ENCODE peak calls at places on chromosomes 3 and 15, in seven cellular contexts. One of them, this sample, is unnamed.

GRCh38 chr3:4988815-4989648 is 9.8 kb downstream of the BHLHE40 start:
- DNase-seq in WERI-Rb-1: peak; percentile 88
- DNase-seq in stimulated activated CD8-positive, alpha-beta memory T cell treated with anti-CD3 and anti-CD28 coated beads, Interleukin-15, amount 100 ng/mL, for 24 hours: no peak
- DNase-seq in NAMALWA: no peak
- DNase-seq in iris pigment epithelial cell: peak; percentile 61
- DNase-seq in tibial nerve: peak; percentile 36
- DNase-seq in AG08396: peak; percentile 60
- DNase-seq in this sample: no peak

GRCh38 chr15:37100109-37100873 is at the start of gene MEIS2:
- DNase-seq in AG08396: peak; percentile 95
- DNase-seq in WERI-Rb-1: peak; percentile 97
- DNase-seq in NAMALWA: peak; percentile 75
- DNase-seq in iris pigment epithelial cell: peak; percentile 90
- DNase-seq in tibial nerve: peak; percentile 81
- DNase-seq in stimulated activated CD8-positive, alpha-beta memory T cell treated with anti-CD3 and anti-CD28 coated beads, Interleukin-15, amount 100 ng/mL, for 24 hours: peak; percentile 9
- DNase-seq in this sample: peak; percentile 79

GRCh38 chr15:63601026-63601726 is 4.0 kb downstream of the FBXL22 start:
- DNase-seq in AG08396: peak; percentile 65
- DNase-seq in NAMALWA: peak; percentile 31
- DNase-seq in tibial nerve: no peak
- DNase-seq in iris pigment epithelial cell: peak; percentile 47
- DNase-seq in stimulated activated CD8-positive, alpha-beta memory T cell treated with anti-CD3 and anti-CD28 coated beads, Interleukin-15, amount 100 ng/mL, for 24 hours: peak; percentile 27
- DNase-seq in WERI-Rb-1: peak; percentile 43
- DNase-seq in this sample: no peak

GRCh38 chr3:142019794-142020320 is 129.5 kb downstream of the TFDP2 start:
- DNase-seq in AG08396: no peak
- DNase-seq in NAMALWA: no peak
- DNase-seq in iris pigment epithelial cell: peak; percentile 45
- DNase-seq in stimulated activated CD8-positive, alpha-beta memory T cell treated with anti-CD3 and anti-CD28 coated beads, Interleukin-15, amount 100 ng/mL, for 24 hours: no peak
- DNase-seq in WERI-Rb-1: no peak
- DNase-seq in tibial nerve: no peak
- DNase-seq in this sample: no peak

GRCh38 chr3:76203578-76203977 is 418.2 kb upstream of the ZNF717 start:
- DNase-seq in stimulated activated CD8-positive, alpha-beta memory T cell treated with anti-CD3 and anti-CD28 coated beads, Interleukin-15, amount 100 ng/mL, for 24 hours: no peak
- DNase-seq in WERI-Rb-1: no peak
- DNase-seq in tibial nerve: no peak
- DNase-seq in NAMALWA: no peak
- DNase-seq in AG08396: no peak
- DNase-seq in iris pigment epithelial cell: no peak
- DNase-seq in this sample: no peak

GRCh38 chr3:25171118-25171912 is 256.7 kb upstream of the RARB start:
- DNase-seq in iris pigment epithelial cell: no peak
- DNase-seq in NAMALWA: no peak
- DNase-seq in AG08396: no peak
- DNase-seq in WERI-Rb-1: no peak
- DNase-seq in stimulated activated CD8-positive, alpha-beta memory T cell treated with anti-CD3 and anti-CD28 coated beads, Interleukin-15, amount 100 ng/mL, for 24 hours: no peak
- DNase-seq in tibial nerve: no peak
- DNase-seq in this sample: no peak

GRCh38 chr3:189735913-189736312 is 104.7 kb downstream of the TP63 start:
- DNase-seq in WERI-Rb-1: no peak
- DNase-seq in AG08396: no peak
- DNase-seq in tibial nerve: no peak
- DNase-seq in NAMALWA: no peak
- DNase-seq in iris pigment epithelial cell: no peak
- DNase-seq in stimulated activated CD8-positive, alpha-beta memory T cell treated with anti-CD3 and anti-CD28 coated beads, Interleukin-15, amount 100 ng/mL, for 24 hours: no peak
- DNase-seq in this sample: no peak

GRCh38 chr3:96900600-96900999 is 86.2 kb downstream of the EPHA6 start:
- DNase-seq in tibial nerve: no peak
- DNase-seq in iris pigment epithelial cell: no peak
- DNase-seq in WERI-Rb-1: no peak
- DNase-seq in AG08396: no peak
- DNase-seq in NAMALWA: no peak
- DNase-seq in stimulated activated CD8-positive, alpha-beta memory T cell treated with anti-CD3 and anti-CD28 coated beads, Interleukin-15, amount 100 ng/mL, for 24 hours: no peak
- DNase-seq in this sample: no peak

GRCh38 chr3:183069086-183069485 is 30.2 kb downstream of the MCCC1 start:
- DNase-seq in WERI-Rb-1: no peak
- DNase-seq in tibial nerve: no peak
- DNase-seq in stimulated activated CD8-positive, alpha-beta memory T cell treated with anti-CD3 and anti-CD28 coated beads, Interleukin-15, amount 100 ng/mL, for 24 hours: no peak
- DNase-seq in NAMALWA: no peak
- DNase-seq in AG08396: no peak
- DNase-seq in iris pigment epithelial cell: no peak
- DNase-seq in this sample: no peak

GRCh38 chr3:194731496-194732073 is 45.9 kb downstream of the FAM43A start:
- DNase-seq in tibial nerve: no peak
- DNase-seq in WERI-Rb-1: no peak
- DNase-seq in stimulated activated CD8-positive, alpha-beta memory T cell treated with anti-CD3 and anti-CD28 coated beads, Interleukin-15, amount 100 ng/mL, for 24 hours: no peak
- DNase-seq in AG08396: no peak
- DNase-seq in NAMALWA: peak; percentile 56
- DNase-seq in iris pigment epithelial cell: no peak
- DNase-seq in this sample: no peak

GRCh38 chr3:100577382-100578008 is 31.9 kb upstream of the ADGRG7 start:
- DNase-seq in AG08396: no peak
- DNase-seq in stimulated activated CD8-positive, alpha-beta memory T cell treated with anti-CD3 and anti-CD28 coated beads, Interleukin-15, amount 100 ng/mL, for 24 hours: no peak
- DNase-seq in NAMALWA: no peak
- DNase-seq in WERI-Rb-1: no peak
- DNase-seq in tibial nerve: no peak
- DNase-seq in iris pigment epithelial cell: no peak
- DNase-seq in this sample: no peak

GRCh38 chr3:105440113-105440512 is 73.4 kb downstream of the ALCAM start:
- DNase-seq in tibial nerve: no peak
- DNase-seq in AG08396: no peak
- DNase-seq in stimulated activated CD8-positive, alpha-beta memory T cell treated with anti-CD3 and anti-CD28 coated beads, Interleukin-15, amount 100 ng/mL, for 24 hours: no peak
- DNase-seq in iris pigment epithelial cell: no peak
- DNase-seq in NAMALWA: no peak
- DNase-seq in WERI-Rb-1: no peak
- DNase-seq in this sample: no peak

GRCh38 chr3:28050895-28051294 is 190.5 kb upstream of the CMC1 start:
- DNase-seq in NAMALWA: no peak
- DNase-seq in iris pigment epithelial cell: peak; percentile 21
- DNase-seq in stimulated activated CD8-positive, alpha-beta memory T cell treated with anti-CD3 and anti-CD28 coated beads, Interleukin-15, amount 100 ng/mL, for 24 hours: no peak
- DNase-seq in AG08396: no peak
- DNase-seq in tibial nerve: no peak
- DNase-seq in WERI-Rb-1: no peak
- DNase-seq in this sample: no peak

GRCh38 chr3:32817195-32817560 is 619 bp upstream of the TRIM71 start:
- DNase-seq in stimulated activated CD8-positive, alpha-beta memory T cell treated with anti-CD3 and anti-CD28 coated beads, Interleukin-15, amount 100 ng/mL, for 24 hours: no peak
- DNase-seq in NAMALWA: no peak
- DNase-seq in iris pigment epithelial cell: no peak
- DNase-seq in tibial nerve: no peak
- DNase-seq in AG08396: peak; percentile 28
- DNase-seq in WERI-Rb-1: no peak
- DNase-seq in this sample: no peak

GRCh38 chr3:33544126-33544525 is 103.9 kb upstream of the UBP1 start:
- DNase-seq in NAMALWA: no peak
- DNase-seq in tibial nerve: no peak
- DNase-seq in iris pigment epithelial cell: no peak
- DNase-seq in AG08396: peak; percentile 9
- DNase-seq in stimulated activated CD8-positive, alpha-beta memory T cell treated with anti-CD3 and anti-CD28 coated beads, Interleukin-15, amount 100 ng/mL, for 24 hours: no peak
- DNase-seq in WERI-Rb-1: no peak
- DNase-seq in this sample: no peak

GRCh38 chr3:100400424-100400781 is 486 bp downstream of the TOMM70 start:
- DNase-seq in NAMALWA: peak; percentile 66
- DNase-seq in iris pigment epithelial cell: peak; percentile 38
- DNase-seq in stimulated activated CD8-positive, alpha-beta memory T cell treated with anti-CD3 and anti-CD28 coated beads, Interleukin-15, amount 100 ng/mL, for 24 hours: peak; percentile 5
- DNase-seq in tibial nerve: no peak
- DNase-seq in AG08396: peak; percentile 16
- DNase-seq in WERI-Rb-1: peak; percentile 10
- DNase-seq in this sample: no peak

GRCh38 chr3:107416886-107417285 is 39.6 kb downstream of the CCDC54 start:
- DNase-seq in WERI-Rb-1: no peak
- DNase-seq in AG08396: no peak
- DNase-seq in stimulated activated CD8-positive, alpha-beta memory T cell treated with anti-CD3 and anti-CD28 coated beads, Interleukin-15, amount 100 ng/mL, for 24 hours: no peak
- DNase-seq in iris pigment epithelial cell: peak; percentile 87
- DNase-seq in tibial nerve: no peak
- DNase-seq in NAMALWA: no peak
- DNase-seq in this sample: no peak